ENCODE peak calls at places on chromosomes 12 and 14, in four cellular contexts. One of them, this sample, is unnamed. For H3K4me1, the result is how much of the 10 kb centered on the place peaks cover.

GRCh38 chr14:66440806-66441205 is 45.4 kb upstream of the CCDC196 start:
- DNase-seq in OCI-LY7: no peak
- DNase-seq in CD8-positive, alpha-beta memory T cell: no peak
- DNase-seq in ovary: no peak
- DNase-seq in this sample: no peak

GRCh38 chr12:12812163-12812562 is 983 bp upstream of the DDX47 start:
- DNase-seq in OCI-LY7: no peak
- DNase-seq in CD8-positive, alpha-beta memory T cell: no peak
- DNase-seq in ovary: no peak
- DNase-seq in this sample: no peak

GRCh38 chr12:88746386-88746785 is 166.1 kb upstream of the KITLG start:
- DNase-seq in OCI-LY7: no peak
- DNase-seq in CD8-positive, alpha-beta memory T cell: no peak
- DNase-seq in ovary: no peak
- DNase-seq in this sample: no peak

GRCh38 chr12:53222170-53223005 is 9.6 kb downstream of the RARG start:
- DNase-seq in OCI-LY7: no peak
- DNase-seq in CD8-positive, alpha-beta memory T cell: no peak
- DNase-seq in ovary: no peak
- DNase-seq in this sample: no peak

GRCh38 chr12:24066865-24067264 is 117.4 kb upstream of the SOX5 start:
- DNase-seq in OCI-LY7: no peak
- DNase-seq in CD8-positive, alpha-beta memory T cell: no peak
- DNase-seq in ovary: no peak
- DNase-seq in this sample: no peak

GRCh38 chr14:50027797-50028196 is 88.6 kb downstream of the VCPKMT start:
- DNase-seq in OCI-LY7: no peak
- DNase-seq in CD8-positive, alpha-beta memory T cell: no peak
- DNase-seq in ovary: no peak
- DNase-seq in this sample: no peak

GRCh38 chr14:101835166-101835557 is 73.7 kb downstream of the PPP2R5C start:
- DNase-seq in OCI-LY7: no peak
- DNase-seq in CD8-positive, alpha-beta memory T cell: no peak
- DNase-seq in ovary: no peak
- DNase-seq in this sample: no peak

GRCh38 chr12:98743362-98743953 is 98.4 kb downstream of the APAF1 start:
- DNase-seq in OCI-LY7: peak
- DNase-seq in CD8-positive, alpha-beta memory T cell: no peak
- DNase-seq in ovary: no peak
- DNase-seq in this sample: no peak

GRCh38 chr14:71261206-71261605 is 353.9 kb downstream of the PCNX1 start:
- DNase-seq in OCI-LY7: no peak
- DNase-seq in CD8-positive, alpha-beta memory T cell: no peak
- DNase-seq in ovary: no peak
- DNase-seq in this sample: no peak

GRCh38 chr14:34693228-34693939 is 21.0 kb downstream of the CFL2 start:
- DNase-seq in OCI-LY7: peak
- DNase-seq in CD8-positive, alpha-beta memory T cell: peak
- DNase-seq in ovary: peak
- DNase-seq in this sample: peak

GRCh38 chr12:53300187-53300586 is 692 bp downstream of the MYG1 start:
- DNase-seq in OCI-LY7: no peak
- DNase-seq in CD8-positive, alpha-beta memory T cell: no peak
- DNase-seq in ovary: no peak
- DNase-seq in this sample: no peak

GRCh38 chr12:96352161-96352835 is 47.9 kb downstream of the CDK17 start:
- DNase-seq in OCI-LY7: no peak
- DNase-seq in CD8-positive, alpha-beta memory T cell: no peak
- DNase-seq in ovary: no peak
- DNase-seq in this sample: no peak

DNA sequence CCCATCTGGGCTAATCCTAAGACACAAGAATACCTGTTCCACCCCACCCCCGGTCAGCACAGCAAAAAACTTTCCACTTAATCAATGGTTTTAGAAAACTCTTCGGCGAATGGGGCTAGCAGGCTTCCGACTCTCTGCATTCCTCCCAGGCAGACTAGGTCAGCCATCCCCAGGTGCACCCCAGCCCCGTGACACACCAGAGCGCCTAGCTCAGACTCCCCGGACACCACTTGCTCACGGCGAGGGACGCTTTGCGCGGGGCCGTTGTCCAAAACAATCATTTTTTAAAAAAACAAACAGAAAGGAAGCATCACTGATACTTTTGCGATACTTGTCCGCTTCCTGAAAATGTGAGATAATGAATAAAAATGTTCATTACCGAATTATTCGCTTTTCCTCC is 73.3 kb downstream of the BCL11B start:
- DNase-seq in OCI-LY7: no peak
- DNase-seq in CD8-positive, alpha-beta memory T cell: no peak
- DNase-seq in ovary: no peak
- DNase-seq in this sample: no peak
- H3K4me1 ChIP-seq in OCI-LY7: under half
- H3K4me1 ChIP-seq in CD8-positive, alpha-beta memory T cell: half or more
- H3K4me1 ChIP-seq in ovary: under half
- H3K4me1 ChIP-seq in this sample: under half

GRCh38 chr14:91324606-91324950 is 80.1 kb upstream of the GPR68 start:
- DNase-seq in OCI-LY7: no peak
- DNase-seq in CD8-positive, alpha-beta memory T cell: no peak
- DNase-seq in ovary: no peak
- DNase-seq in this sample: no peak
- H3K27ac ChIP-seq in OCI-LY7: peak
- H3K27ac ChIP-seq in CD8-positive, alpha-beta memory T cell: peak
- H3K27ac ChIP-seq in ovary: peak
- H3K27ac ChIP-seq in this sample: no peak

DNA sequence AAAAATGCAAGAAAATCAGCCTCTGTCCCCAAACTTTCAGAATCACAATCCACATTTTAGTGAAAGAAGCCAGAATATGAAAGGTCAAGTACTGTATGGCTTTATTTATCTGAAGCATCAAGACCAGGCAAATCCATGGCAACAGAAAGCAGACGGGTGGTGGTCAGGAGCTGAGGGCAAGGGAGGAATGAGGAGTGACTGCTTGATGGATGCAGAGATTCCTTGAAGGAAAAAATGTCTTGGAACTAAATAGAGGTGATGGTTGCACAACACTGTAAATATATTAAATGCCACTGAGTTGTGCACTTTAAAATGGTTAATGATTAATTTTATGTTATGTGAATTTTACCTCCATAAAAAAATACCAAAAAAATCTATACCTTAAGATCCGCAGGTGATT is 165.1 kb downstream of the GXYLT1 start:
- DNase-seq in OCI-LY7: no peak
- DNase-seq in CD8-positive, alpha-beta memory T cell: no peak
- DNase-seq in ovary: no peak
- DNase-seq in this sample: no peak
- H3K4me1 ChIP-seq in OCI-LY7: under half
- H3K4me1 ChIP-seq in CD8-positive, alpha-beta memory T cell: under half
- H3K4me1 ChIP-seq in ovary: under half
- H3K4me1 ChIP-seq in this sample: under half

GRCh38 chr12:8904665-8905064 is 9.6 kb upstream of the PHC1 start:
- DNase-seq in OCI-LY7: no peak
- DNase-seq in CD8-positive, alpha-beta memory T cell: no peak
- DNase-seq in ovary: no peak
- DNase-seq in this sample: no peak
- H3K27ac ChIP-seq in OCI-LY7: no peak
- H3K27ac ChIP-seq in CD8-positive, alpha-beta memory T cell: no peak
- H3K27ac ChIP-seq in ovary: no peak
- H3K27ac ChIP-seq in this sample: no peak

DNA sequence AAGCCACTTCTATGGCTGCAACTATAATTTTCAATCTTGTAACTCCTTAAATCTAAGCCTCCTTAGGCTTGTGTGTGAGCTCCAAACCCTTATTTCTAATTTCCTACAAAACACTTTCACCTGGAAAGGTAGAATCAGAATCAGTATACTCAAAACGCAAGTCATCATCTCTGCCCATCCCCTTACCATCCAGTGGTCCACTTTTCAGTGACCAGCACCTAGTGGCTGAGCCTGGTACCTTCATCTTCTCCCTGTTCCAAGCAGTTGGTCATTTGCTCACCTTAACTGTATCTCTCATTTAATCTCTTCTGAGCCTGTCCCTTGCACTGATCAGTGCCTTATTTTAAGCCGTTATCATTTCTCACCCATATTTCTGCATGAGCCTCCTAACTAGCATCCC is 107.9 kb downstream of the PPM1H start:
- DNase-seq in OCI-LY7: no peak
- DNase-seq in CD8-positive, alpha-beta memory T cell: no peak
- DNase-seq in ovary: no peak
- DNase-seq in this sample: no peak
- H3K4me1 ChIP-seq in OCI-LY7: under half
- H3K4me1 ChIP-seq in CD8-positive, alpha-beta memory T cell: under half
- H3K4me1 ChIP-seq in ovary: under half
- H3K4me1 ChIP-seq in this sample: under half

DNA sequence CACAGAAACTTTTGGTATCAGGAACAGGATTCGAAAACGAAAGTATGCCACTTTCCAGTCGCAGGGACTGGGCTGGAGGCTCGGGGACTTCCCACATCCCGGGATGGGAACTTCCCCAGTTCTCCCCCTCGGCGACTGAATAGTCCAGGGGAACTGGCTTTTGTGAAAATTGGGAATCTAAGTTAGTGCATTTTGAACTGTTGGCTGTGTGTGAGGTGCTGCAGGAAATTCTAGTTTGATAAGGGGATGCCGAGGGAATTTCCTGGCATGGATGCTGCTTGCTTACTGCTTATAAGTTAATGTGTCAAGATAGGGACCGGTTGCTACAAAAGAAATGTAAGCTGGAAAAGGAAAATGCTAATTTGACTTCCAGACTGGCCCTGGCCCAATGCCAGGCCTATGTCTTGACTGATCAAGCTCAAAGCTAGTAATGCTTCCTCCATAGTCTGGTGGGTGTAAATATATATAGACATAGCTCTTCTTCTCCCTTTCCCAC is 73.4 kb upstream of the EIF5 start:
- DNase-seq in OCI-LY7: no peak
- DNase-seq in CD8-positive, alpha-beta memory T cell: no peak
- DNase-seq in ovary: peak
- DNase-seq in this sample: no peak
- H3K27ac ChIP-seq in OCI-LY7: no peak
- H3K27ac ChIP-seq in CD8-positive, alpha-beta memory T cell: no peak
- H3K27ac ChIP-seq in ovary: peak
- H3K27ac ChIP-seq in this sample: no peak

DNA sequence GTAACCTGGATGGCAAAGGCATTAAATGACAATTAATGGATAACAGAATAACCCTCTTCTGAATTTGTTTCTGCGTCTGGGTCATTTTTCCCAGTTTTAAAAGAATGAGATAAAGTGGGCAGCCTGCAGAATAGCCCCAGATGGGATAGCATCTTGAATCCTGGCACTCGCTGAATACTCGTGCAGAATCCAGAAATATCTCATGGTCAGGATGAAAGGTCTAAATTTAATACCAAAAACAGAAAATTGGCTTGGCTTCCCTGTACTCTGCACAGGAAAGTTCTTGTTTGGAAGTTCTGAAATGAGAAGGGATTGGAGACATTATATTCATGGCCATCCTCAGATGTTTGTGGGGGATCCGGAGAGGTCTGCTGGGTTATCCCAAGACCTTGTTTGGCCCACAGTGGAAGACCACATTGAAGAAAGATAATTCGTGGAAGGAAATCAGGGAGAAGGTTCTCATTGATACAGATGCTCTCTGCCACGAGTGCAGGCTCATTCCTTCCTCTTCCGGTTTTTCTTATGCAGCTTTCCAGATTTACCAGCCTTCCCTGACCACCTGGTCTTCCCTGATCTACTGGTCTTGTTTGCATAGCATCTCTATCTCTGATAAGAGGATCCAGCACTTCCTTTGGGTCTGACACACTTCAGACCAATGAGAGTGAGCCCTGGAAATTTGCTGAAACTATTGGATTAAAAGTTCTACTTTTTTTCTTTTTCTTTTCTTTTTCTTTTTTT is 6.0 kb upstream of the IFT81 start:
- DNase-seq in OCI-LY7: no peak
- DNase-seq in CD8-positive, alpha-beta memory T cell: no peak
- DNase-seq in ovary: no peak
- DNase-seq in this sample: no peak
- H3K4me1 ChIP-seq in OCI-LY7: under half
- H3K4me1 ChIP-seq in CD8-positive, alpha-beta memory T cell: under half
- H3K4me1 ChIP-seq in ovary: under half
- H3K4me1 ChIP-seq in this sample: under half

DNA sequence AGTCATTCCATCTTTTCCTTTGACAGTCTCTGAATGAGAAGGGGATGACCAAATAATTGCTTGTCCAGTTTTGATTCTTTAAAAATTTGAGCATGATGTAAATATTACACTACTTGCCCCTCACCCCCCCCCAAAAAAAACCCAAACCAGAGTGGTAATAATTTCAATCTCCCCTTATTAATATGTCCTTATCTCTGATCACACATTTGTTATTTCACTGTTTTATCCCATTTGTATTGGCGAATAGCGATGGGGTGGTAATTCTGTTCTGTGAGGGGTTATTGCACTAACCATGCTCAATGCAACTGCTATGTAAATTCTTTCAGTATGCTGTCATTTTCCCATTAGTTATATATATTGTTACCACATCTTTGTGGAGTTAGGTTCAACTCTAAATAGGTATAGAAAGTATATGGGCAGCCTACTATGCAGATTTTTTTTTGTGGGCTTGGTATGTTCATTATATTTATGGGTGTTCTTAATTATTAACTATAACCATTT is 1.1 kb downstream of the RIMKLB start:
- DNase-seq in OCI-LY7: no peak
- DNase-seq in CD8-positive, alpha-beta memory T cell: no peak
- DNase-seq in ovary: no peak
- DNase-seq in this sample: no peak
- H3K27ac ChIP-seq in OCI-LY7: peak
- H3K27ac ChIP-seq in CD8-positive, alpha-beta memory T cell: peak
- H3K27ac ChIP-seq in ovary: peak
- H3K27ac ChIP-seq in this sample: no peak

DNA sequence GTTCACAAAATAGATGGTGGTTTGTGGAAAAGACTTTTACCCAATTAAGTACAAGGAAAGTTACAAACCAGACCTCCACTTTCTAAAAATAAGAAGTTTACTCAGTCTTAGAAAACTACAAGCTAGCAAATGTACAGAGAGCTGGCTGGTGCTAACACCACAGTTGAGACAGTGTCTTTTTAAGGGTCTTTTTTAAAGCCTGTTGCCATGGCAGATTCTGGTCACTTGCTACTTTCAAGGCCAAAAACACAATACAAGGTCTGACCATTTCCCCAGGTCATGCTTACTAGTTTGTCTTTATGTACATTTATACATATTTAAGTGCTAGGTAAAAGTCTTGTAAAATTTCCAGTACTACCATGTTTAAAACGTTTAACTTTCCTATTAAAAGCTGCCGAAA is 2.4 kb downstream of the BTG1 start:
- DNase-seq in OCI-LY7: no peak
- DNase-seq in CD8-positive, alpha-beta memory T cell: peak
- DNase-seq in ovary: no peak
- DNase-seq in this sample: no peak
- H3K4me1 ChIP-seq in OCI-LY7: under half
- H3K4me1 ChIP-seq in CD8-positive, alpha-beta memory T cell: under half
- H3K4me1 ChIP-seq in ovary: under half
- H3K4me1 ChIP-seq in this sample: under half